ENCODE peak calls at places on chromosomes 1 and 21, in six cellular contexts. M is cardiac muscle cell, N is A673, K is HFF-Myc, F is endothelial cell, D is BJ. E is an unnamed sample.

GRCh38 chr1:45141247-45142003 is 65.0 kb downstream of the ZSWIM5 start:
- DNase-seq in M (no peak), N (no peak), K (no peak), F (no peak), D (no peak), E (no peak)

GRCh38 chr1:202045699-202046098 is 35.3 kb downstream of the ELF3 start:
- DNase-seq in M (no peak), N (no peak), K (no peak), F (no peak), D (no peak), E (no peak)

GRCh38 chr1:44359234-44359937 is 4.3 kb upstream of the ERI3 start:
- DNase-seq in M (no peak), N (no peak), K (no peak), F (no peak), D (no peak), E (no peak)

GRCh38 chr1:43296207-43296606 is 4.6 kb upstream of the TIE1 start:
- DNase-seq in M (no peak), N (no peak), K (no peak), F (no peak), D (no peak), E (no peak)

GRCh38 chr1:1122981-1123480 is 7.1 kb upstream of the C1orf159 start:
- DNase-seq in M (no peak), N (peak), K (no peak), F (no peak), D (peak), E (no peak)

GRCh38 chr1:40944326-40944725 is 35.2 kb upstream of the CTPS1 start:
- DNase-seq in M (no peak), N (no peak), K (no peak), F (no peak), D (peak), E (peak)

GRCh38 chr21:41411449-41412089 is 14.5 kb upstream of the MX1 start:
- DNase-seq in M (no peak), N (peak), K (no peak), F (no peak), D (no peak), E (no peak)

GRCh38 chr1:2950926-2951305 is 70.4 kb upstream of the ACTRT2 start:
- DNase-seq in M (no peak), N (no peak), K (no peak), F (no peak), D (no peak), E (no peak)

GRCh38 chr1:185442065-185442464 is 125.0 kb upstream of the IVNS1ABP start:
- DNase-seq in M (no peak), N (no peak), K (no peak), F (no peak), D (no peak), E (no peak)

GRCh38 chr21:43740497-43741156 is 21.7 kb downstream of the PDXK start:
- DNase-seq in M (peak), N (peak), K (no peak), F (peak), D (no peak), E (no peak)

GRCh38 chr1:69569983-69570755 is 2.4 kb downstream of the LRRC7 start:
- DNase-seq in M (peak), N (no peak), K (no peak), F (no peak), D (no peak), E (no peak)

GRCh38 chr1:117436528-117436927 is 69.3 kb downstream of the MAN1A2 start:
- DNase-seq in M (no peak), N (no peak), K (no peak), F (no peak), D (no peak), E (peak)

GRCh38 chr1:110212165-110213142 is 2.3 kb downstream of the KCNC4 start:
- DNase-seq in M (no peak), N (peak), K (no peak), F (no peak), D (no peak), E (no peak)

GRCh38 chr1:150207278-150207971 is 28.5 kb downstream of the ANP32E start:
- DNase-seq in M (no peak), N (no peak), K (no peak), F (no peak), D (no peak), E (no peak)

GRCh38 chr21:41442496-41443186 is 16.6 kb downstream of the MX1 start:
- DNase-seq in M (no peak), N (no peak), K (no peak), F (no peak), D (no peak), E (no peak)

GRCh38 chr21:42187976-42188653 is 30.8 kb upstream of the ABCG1 start:
- DNase-seq in M (no peak), N (no peak), K (no peak), F (no peak), D (no peak), E (no peak)

GRCh38 chr1:168836469-168836868 is 107.5 kb upstream of the DPT start:
- DNase-seq in M (no peak), N (no peak), K (no peak), F (no peak), D (no peak), E (no peak)

GRCh38 chr1:68525781-68526180 is 28.9 kb upstream of the DEPDC1 start:
- DNase-seq in M (no peak), N (no peak), K (no peak), F (no peak), D (no peak), E (no peak)

GRCh38 chr1:59919742-59920141 is 6.8 kb downstream of the CYP2J2 start:
- DNase-seq in M (no peak), N (no peak), K (no peak), F (no peak), D (no peak), E (no peak)

GRCh38 chr1:218642033-218642954 is 297.2 kb downstream of the TGFB2 start:
- DNase-seq in M (no peak), N (no peak), K (no peak), F (no peak), D (peak), E (no peak)

GRCh38 chr1:6850537-6850936 is 65.3 kb downstream of the CAMTA1 start:
- DNase-seq in M (no peak), N (no peak), K (no peak), F (no peak), D (no peak), E (no peak)

GRCh38 chr1:44655609-44656008 is 18.7 kb downstream of the TMEM53 start:
- DNase-seq in M (peak), N (peak), K (no peak), F (peak), D (no peak), E (no peak)

GRCh38 chr1:13888351-13888996 is 188.5 kb downstream of the PRDM2 start:
- DNase-seq in M (no peak), N (no peak), K (no peak), F (no peak), D (no peak), E (no peak)

GRCh38 chr1:85504417-85504816 is 39.5 kb upstream of the DDAH1 start:
- DNase-seq in M (no peak), N (no peak), K (no peak), F (no peak), D (no peak), E (no peak)

GRCh38 chr1:93595749-93596148 is 85.9 kb downstream of the BCAR3 start:
- DNase-seq in M (no peak), N (no peak), K (no peak), F (no peak), D (no peak), E (no peak)

GRCh38 chr1:199918196-199918789 is 109.2 kb upstream of the NR5A2 start:
- DNase-seq in M (no peak), N (no peak), K (no peak), F (no peak), D (no peak), E (no peak)

GRCh38 chr1:59952065-59952464 is 25.5 kb upstream of the CYP2J2 start:
- DNase-seq in M (no peak), N (no peak), K (no peak), F (no peak), D (no peak), E (no peak)

GRCh38 chr1:19661721-19662228 is 2.9 kb upstream of the HTR6 start:
- DNase-seq in M (peak), N (peak), K (no peak), F (no peak), D (no peak), E (no peak)

GRCh38 chr1:20463502-20463901 is 22.5 kb downstream of the CAMK2N1 start:
- DNase-seq in M (no peak), N (no peak), K (no peak), F (no peak), D (no peak), E (no peak)

GRCh38 chr1:47659141-47659540 is 221.3 kb downstream of the FOXD2 start:
- DNase-seq in M (no peak), N (no peak), K (no peak), F (no peak), D (no peak), E (no peak)

GRCh38 chr1:156893048-156893953 is at the start of gene PEAR1:
- DNase-seq in M (no peak), N (no peak), K (no peak), F (peak), D (no peak), E (no peak)

GRCh38 chr1:18970762-18971161 is 14.3 kb upstream of the IFFO2 start:
- DNase-seq in M (no peak), N (no peak), K (no peak), F (no peak), D (no peak), E (no peak)

GRCh38 chr1:206725053-206725963 is 40.6 kb downstream of the MAPKAPK2 start:
- DNase-seq in M (peak), N (peak), K (no peak), F (peak), D (no peak), E (no peak)

GRCh38 chr1:200628223-200628868 is 7.8 kb upstream of the KIF14 start:
- DNase-seq in M (no peak), N (no peak), K (no peak), F (no peak), D (no peak), E (no peak)

GRCh38 chr1:185695299-185695698 is 38.9 kb upstream of the HMCN1 start:
- DNase-seq in M (no peak), N (peak), K (no peak), F (no peak), D (no peak), E (no peak)

GRCh38 chr1:118081387-118081786 is 103.6 kb downstream of the SPAG17 start:
- DNase-seq in M (no peak), N (no peak), K (no peak), F (no peak), D (no peak), E (no peak)

GRCh38 chr1:29736582-29737188 is 500.4 kb downstream of the PTPRU start:
- DNase-seq in M (peak), N (peak), K (peak), F (peak), D (no peak), E (peak)

GRCh38 chr1:154546264-154547043 is 12.0 kb downstream of the UBE2Q1 start:
- DNase-seq in M (peak), N (peak), K (no peak), F (peak), D (no peak), E (no peak)

GRCh38 chr1:43668956-43669355 is 19.0 kb downstream of the KDM4A start:
- DNase-seq in M (no peak), N (no peak), K (no peak), F (no peak), D (no peak), E (no peak)

GRCh38 chr1:226657788-226658537 is 81.1 kb downstream of the ITPKB start:
- DNase-seq in M (no peak), N (no peak), K (no peak), F (no peak), D (no peak), E (no peak)
- TF ChIP-seq CTCF in M (no peak), N (no peak), K (no peak), F (no peak), D (no peak), E (no peak)

GRCh38 chr1:197841828-197842573 is 60.4 kb upstream of the C1orf53 start:
- DNase-seq in M (no peak), N (no peak), K (no peak), F (no peak), D (no peak), E (peak)

GRCh38 chr1:197837911-197838310 is 62.6 kb upstream of the DENND1B start:
- DNase-seq in M (no peak), N (no peak), K (no peak), F (no peak), D (no peak), E (no peak)

GRCh38 chr1:197845886-197846285 is 56.5 kb upstream of the C1orf53 start:
- DNase-seq in M (no peak), N (no peak), K (no peak), F (no peak), D (no peak), E (no peak)

GRCh38 chr1:197838836-197839235 is 63.6 kb upstream of the DENND1B start:
- DNase-seq in M (no peak), N (no peak), K (peak), F (no peak), D (peak), E (peak)

DNA sequence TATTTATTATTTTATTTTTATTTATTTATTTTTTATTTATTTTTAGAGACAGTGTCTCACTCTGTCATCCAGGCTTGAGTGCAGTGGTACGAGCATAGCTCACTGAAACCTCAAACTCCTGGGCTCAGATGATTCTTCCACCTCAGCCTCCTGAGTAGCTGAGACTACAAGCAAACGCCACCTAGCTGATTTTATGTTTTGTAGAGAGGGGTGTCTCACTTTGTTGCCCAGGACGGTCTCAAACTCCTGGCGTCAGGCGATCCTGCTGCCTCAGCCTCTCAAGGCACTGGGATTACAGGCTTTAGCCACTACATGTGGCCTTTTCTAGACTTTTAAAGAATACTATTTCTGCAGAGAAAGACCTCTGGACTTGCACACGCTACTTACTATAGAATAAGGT is 61.3 kb upstream of the C1orf53 start:
- DNase-seq in M (no peak), N (no peak), K (no peak), F (no peak), D (no peak), E (no peak)
- TF ChIP-seq CTCF in M (no peak), N (no peak), K (no peak), F (no peak), D (no peak), E (no peak)

DNA sequence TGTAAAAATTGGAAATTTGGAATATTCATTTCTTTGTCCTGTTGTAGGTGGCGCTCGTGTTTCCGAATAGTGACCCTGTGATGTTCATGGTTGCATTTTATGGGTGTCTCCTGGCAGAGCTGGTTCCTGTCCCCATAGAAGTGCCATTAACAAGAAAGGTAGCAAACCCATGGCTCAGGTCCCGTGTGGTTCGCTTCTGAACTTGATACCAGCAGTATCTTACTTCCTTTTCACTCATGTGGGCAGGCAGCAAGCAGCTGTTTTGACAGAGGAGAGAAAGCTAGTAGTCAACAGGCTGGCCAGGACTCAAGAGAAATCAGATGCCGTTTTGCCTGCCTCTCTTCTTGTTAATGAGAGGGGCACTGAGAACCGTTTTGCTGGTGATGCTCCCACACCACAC is 72.8 kb downstream of the S100B start:
- DNase-seq in M (no peak), N (no peak), K (no peak), F (no peak), D (no peak), E (no peak)
- TF ChIP-seq CTCF in M (no peak), N (no peak), K (no peak), F (no peak), D (no peak), E (no peak)

GRCh38 chr1:159184201-159184600 is 12.8 kb downstream of the CADM3 start:
- DNase-seq in M (no peak), N (no peak), K (no peak), F (no peak), D (no peak), E (no peak)

GRCh38 chr1:159177273-159177907 is 6.0 kb downstream of the CADM3 start:
- DNase-seq in M (peak), N (peak), K (peak), F (peak), D (no peak), E (peak)

GRCh38 chr1:159179906-159180305 is 8.5 kb downstream of the CADM3 start:
- DNase-seq in M (no peak), N (no peak), K (no peak), F (no peak), D (no peak), E (no peak)

GRCh38 chr1:159181328-159182024 is 10.1 kb downstream of the CADM3 start:
- DNase-seq in M (no peak), N (no peak), K (no peak), F (no peak), D (no peak), E (no peak)

DNA sequence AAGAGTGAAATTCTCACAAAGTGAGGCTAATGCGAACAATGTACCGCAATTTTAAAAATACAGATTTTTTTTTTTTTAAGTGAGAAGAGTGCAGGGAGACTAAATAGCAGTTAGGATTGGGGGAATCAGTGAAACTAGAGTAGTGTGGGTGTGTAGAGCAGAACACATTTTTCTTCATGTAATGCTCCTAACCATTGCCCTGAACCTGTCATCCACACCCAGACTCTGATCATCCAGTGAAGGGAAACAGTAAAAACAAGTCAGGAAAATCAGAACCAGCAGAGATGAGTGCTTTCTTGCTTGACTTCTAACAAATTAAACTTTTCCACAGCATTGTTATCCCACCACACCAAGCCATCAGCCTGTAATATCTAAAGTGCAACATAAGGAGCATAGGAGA is 9.1 kb downstream of the CADM3 start:
- DNase-seq in M (no peak), N (no peak), K (no peak), F (no peak), D (no peak), E (no peak)
- TF ChIP-seq CTCF in M (no peak), N (no peak), K (no peak), F (no peak), D (no peak), E (no peak)

DNA sequence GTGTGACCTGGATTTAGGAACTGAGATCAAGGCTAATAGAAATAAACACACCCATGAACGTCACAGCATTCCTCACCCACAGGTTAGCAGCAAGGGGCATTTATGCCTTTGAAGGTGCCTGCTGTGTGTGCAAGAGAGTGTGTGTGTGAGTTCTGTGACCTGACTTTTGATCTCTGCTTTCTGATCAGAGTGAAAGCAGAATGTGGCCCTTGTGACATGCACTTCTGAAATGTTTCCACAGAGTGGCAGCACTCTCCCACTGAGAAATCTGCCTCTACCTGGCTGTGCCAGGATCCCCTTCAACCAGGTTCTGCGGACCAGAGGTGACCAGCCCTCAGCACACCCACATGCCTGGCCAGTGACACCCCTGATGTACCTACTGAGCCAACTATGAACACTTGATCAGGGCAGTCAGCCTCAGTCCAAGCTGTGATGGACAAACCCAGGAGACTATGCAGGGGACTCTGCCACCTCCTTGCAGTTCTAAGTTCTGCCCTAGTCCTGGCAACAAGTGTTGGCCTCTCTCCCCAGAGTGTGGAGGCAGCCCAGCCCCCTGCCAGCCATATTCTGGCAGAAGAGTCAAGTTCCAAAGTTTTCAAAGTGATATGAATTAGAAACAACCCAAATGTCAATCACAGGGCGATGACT is 41.0 kb downstream of the RXRG start:
- DNase-seq in M (peak), N (no peak), K (no peak), F (peak), D (no peak), E (no peak)
- TF ChIP-seq CTCF in M (peak), N (peak), K (peak), F (peak), D (peak), E (peak)

DNA sequence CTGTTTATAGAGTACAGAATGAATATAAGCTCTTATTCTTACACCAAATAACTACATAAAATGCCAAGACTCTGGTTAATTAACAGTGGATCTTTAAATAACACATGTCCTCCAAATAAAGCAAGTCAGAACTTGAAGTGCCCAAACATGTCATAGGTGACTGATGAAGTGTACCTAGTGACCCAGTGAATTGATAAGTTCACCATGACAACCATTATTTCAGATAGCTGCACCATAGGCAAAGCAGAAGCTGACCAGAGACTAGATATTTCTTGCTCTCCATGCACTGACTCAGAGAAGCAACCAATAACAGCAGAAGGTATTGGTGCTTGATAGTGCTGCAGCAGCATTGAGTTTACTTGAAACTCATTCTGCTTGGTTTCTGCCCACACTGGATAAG is 192.1 kb downstream of the DUSP10 start:
- DNase-seq in M (no peak), N (no peak), K (no peak), F (no peak), D (no peak), E (no peak)
- TF ChIP-seq CTCF in M (no peak), N (no peak), K (no peak), F (no peak), D (no peak), E (no peak)

GRCh38 chr1:159924025-159924790 is 1.1 kb downstream of the TAGLN2 start:
- DNase-seq in M (no peak), N (peak), K (no peak), F (peak), D (peak), E (no peak)
- TF ChIP-seq CTCF in M (no peak), N (no peak), K (peak), F (no peak), D (peak), E (no peak)

E was measured in AG04450.